ENCODE peak calls at places on chromosomes 4 and X, in four cellular contexts. M, Q, C and H are unnamed samples.

GRCh38 chr4:56843421-56843899 is 22.0 kb upstream of the SPINK2 start:
- DNase-seq in C (no peak), M (no peak), Q (peak; percentile 3), H (no peak)

GRCh38 chrX:108224727-108225455 is 133.3 kb downstream of the ATG4A start:
- DNase-seq in C (peak; percentile 38), M (peak; percentile 3), Q (peak; percentile 13), H (peak; percentile 24)

GRCh38 chr4:32148120-32148666 is 1428.0 kb downstream of the PCDH7 start:
- DNase-seq in M (peak; percentile 12), C (no peak), Q (no peak), H (no peak)

GRCh38 chr4:15109583-15109982 is 107.3 kb downstream of the CPEB2 start:
- DNase-seq in Q (no peak), M (no peak), C (no peak), H (no peak)

GRCh38 chr4:13599159-13599558 is 28.4 kb downstream of the BOD1L1 start:
- DNase-seq in M (no peak), C (no peak), Q (peak; percentile 74), H (no peak)

GRCh38 chrX:125203737-125204578 is 115.7 kb upstream of the TEX13C start:
- DNase-seq in C (peak; percentile 32), M (peak; percentile 0), Q (peak; percentile 65), H (peak; percentile 9)

GRCh38 chr4:53240573-53240972 is 125.3 kb downstream of the SCFD2 start:
- DNase-seq in C (no peak), M (peak; percentile 21), Q (no peak), H (no peak)

GRCh38 chr4:56531149-56531770 is 25.7 kb downstream of the ARL9 start:
- DNase-seq in Q (no peak), M (no peak), C (no peak), H (no peak)

GRCh38 chrX:155873203-155873602 is 7.9 kb upstream of the VAMP7 start:
- DNase-seq in C (no peak), Q (no peak), M (no peak), H (no peak)

GRCh38 chrX:103758555-103758954 is 18.1 kb upstream of the PLP1 start:
- DNase-seq in Q (no peak), C (no peak), M (no peak), H (no peak)

GRCh38 chrX:66200050-66200664 is 36.1 kb downstream of the HEPH start:
- DNase-seq in M (no peak), Q (no peak), C (peak; percentile 1), H (no peak)

GRCh38 chr4:189143255-189143654 is 797.4 kb upstream of the FRG1 start:
- DNase-seq in C (peak; percentile 90), M (no peak), Q (no peak), H (no peak)

GRCh38 chr4:129668092-129668491 is 572.1 kb downstream of the C4orf33 start:
- DNase-seq in C (no peak), M (no peak), Q (no peak), H (no peak)

GRCh38 chrX:69387559-69388487 is 116.3 kb upstream of the NALF2 start:
- DNase-seq in M (peak; percentile 34), Q (peak; percentile 48), C (peak; percentile 46), H (peak; percentile 67)

GRCh38 chrX:9676311-9676710 is 89.3 kb downstream of the GPR143 start:
- DNase-seq in C (no peak), M (peak; percentile 59), Q (no peak), H (no peak)

GRCh38 chr4:118313098-118313497 is 39.7 kb downstream of the PRSS12 start:
- DNase-seq in Q (no peak), M (no peak), C (no peak), H (no peak)

GRCh38 chrX:119579414-119579813 is 5.1 kb downstream of the UBE2A start:
- DNase-seq in M (no peak), Q (no peak), C (no peak), H (no peak)

GRCh38 chr4:88033309-88033708 is 25.9 kb downstream of the PKD2 start:
- DNase-seq in M (peak; percentile 63), Q (peak; percentile 27), C (peak; percentile 68), H (peak; percentile 54)

GRCh38 chrX:63764946-63765345 is 20.1 kb downstream of the ARHGEF9 start:
- DNase-seq in M (peak; percentile 6), C (no peak), Q (no peak), H (no peak)

GRCh38 chr4:56622176-56622575 is 58.9 kb downstream of the HOPX start:
- DNase-seq in Q (no peak), C (no peak), M (no peak), H (no peak)

GRCh38 chrX:134547047-134547679 is 87.2 kb downstream of the HPRT1 start:
- DNase-seq in Q (no peak), M (peak; percentile 33), C (peak; percentile 41), H (no peak)

GRCh38 chr4:128060130-128060619 is 937 bp upstream of the LARP1B start:
- DNase-seq in Q (no peak), M (peak; percentile 7), C (no peak), H (peak; percentile 31)

GRCh38 chrX:24148535-24149345 is 789 bp upstream of the ZFX start:
- DNase-seq in C (peak; percentile 63), Q (peak; percentile 13), M (peak; percentile 90), H (no peak)

GRCh38 chr4:123017636-123018390 is 95.4 kb upstream of the NUDT6 start:
- DNase-seq in C (peak; percentile 2), Q (peak; percentile 37), M (peak; percentile 84), H (no peak)

GRCh38 chrX:9677098-9677739 is 88.4 kb downstream of the GPR143 start:
- DNase-seq in Q (no peak), C (no peak), M (no peak), H (peak; percentile 79)

GRCh38 chrX:16587776-16588175 is 62.2 kb upstream of the S100G start:
- DNase-seq in C (no peak), Q (no peak), M (peak; percentile 36), H (no peak)

GRCh38 chr4:185836268-185837084 is 24.5 kb upstream of the SORBS2 start:
- DNase-seq in C (no peak), M (no peak), Q (no peak), H (no peak)

GRCh38 chrX:78754917-78755316 is 7.4 kb downstream of the LPAR4 start:
- DNase-seq in C (no peak), Q (no peak), M (no peak), H (peak; percentile 17)

GRCh38 chr4:147813107-147813773 is 81.4 kb downstream of the ARHGAP10 start:
- DNase-seq in Q (no peak), C (no peak), M (peak; percentile 75), H (no peak)

GRCh38 chrX:112008724-112009123 is 73.9 kb downstream of the TRPC5 start:
- DNase-seq in M (no peak), C (no peak), Q (no peak), H (no peak)

GRCh38 chr4:77804471-77804870 is 14.7 kb downstream of the CNOT6L start:
- DNase-seq in M (peak; percentile 24), Q (no peak), C (no peak), H (no peak)

GRCh38 chrX:16143968-16144367 is 20.6 kb downstream of the GRPR start:
- DNase-seq in C (no peak), M (no peak), Q (no peak), H (no peak)

GRCh38 chr4:165532976-165533375 is 154.2 kb downstream of the CPE start:
- DNase-seq in M (no peak), Q (no peak), C (no peak), H (no peak)

GRCh38 chrX:113297456-113297855 is 456.8 kb upstream of the AMOT start:
- DNase-seq in M (peak; percentile 25), C (no peak), Q (no peak), H (no peak)

GRCh38 chr4:89119836-89120235 is 8.5 kb downstream of the TIGD2 start:
- DNase-seq in Q (no peak), C (no peak), M (no peak), H (no peak)

GRCh38 chr4:169089004-169089403 is 78.9 kb upstream of the CBR4 start:
- DNase-seq in M (no peak), C (no peak), Q (no peak), H (no peak)
- TF ChIP-seq CTCF in M (no peak), C (no peak), Q (no peak), H (no peak)

DNA sequence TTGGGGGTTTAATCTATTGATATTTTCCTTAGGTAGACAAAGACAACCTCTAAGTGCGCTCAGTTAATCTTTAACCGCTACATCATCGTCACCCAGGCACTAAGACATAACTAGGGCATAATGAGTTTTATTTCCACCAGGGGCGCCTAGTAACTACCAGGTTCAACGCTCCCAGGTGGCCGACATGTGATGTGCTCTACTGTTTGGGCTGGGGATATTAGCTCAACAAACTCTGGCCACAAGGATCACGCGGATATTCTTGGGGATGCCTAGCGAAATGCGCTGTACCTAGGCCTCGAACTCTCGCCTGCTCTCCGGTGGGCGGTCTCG is 915 bp upstream of the RAB33B start:
- DNase-seq in M (no peak), Q (no peak), C (peak; percentile 84), H (peak; percentile 71)
- TF ChIP-seq CTCF in M (peak; percentile 45), Q (no peak), C (no peak), H (no peak)

DNA sequence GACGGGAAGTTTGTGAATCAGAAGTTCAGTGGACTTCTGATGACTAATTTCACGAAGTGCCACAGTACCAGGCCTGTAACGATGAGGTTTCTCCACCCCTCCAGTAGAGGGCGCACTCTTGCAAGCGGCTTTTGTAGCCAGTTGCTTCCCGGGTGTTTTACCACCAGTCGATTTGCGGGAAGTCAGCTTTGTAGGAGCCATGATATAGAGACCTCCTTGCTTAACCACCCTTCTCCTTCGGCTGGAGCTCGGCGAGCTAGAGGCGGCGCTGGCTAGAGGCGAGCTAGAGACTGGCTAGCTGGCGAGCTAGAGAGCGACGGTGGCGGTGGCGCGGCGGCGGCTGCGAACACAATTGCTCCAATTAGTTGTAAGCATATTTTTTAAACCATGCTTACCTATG is 72.0 kb downstream of the IL1RAPL1 start:
- DNase-seq in M (no peak), C (peak; percentile 6), Q (no peak), H (no peak)
- TF ChIP-seq CTCF in M (no peak), C (no peak), Q (no peak), H (no peak)

GRCh38 chr4:72886602-72887001 is 182.9 kb downstream of the COX18 start:
- DNase-seq in M (no peak), Q (no peak), C (no peak), H (no peak)
- TF ChIP-seq CTCF in M (peak; percentile 44), Q (peak; percentile 33), C (no peak), H (no peak)

DNA sequence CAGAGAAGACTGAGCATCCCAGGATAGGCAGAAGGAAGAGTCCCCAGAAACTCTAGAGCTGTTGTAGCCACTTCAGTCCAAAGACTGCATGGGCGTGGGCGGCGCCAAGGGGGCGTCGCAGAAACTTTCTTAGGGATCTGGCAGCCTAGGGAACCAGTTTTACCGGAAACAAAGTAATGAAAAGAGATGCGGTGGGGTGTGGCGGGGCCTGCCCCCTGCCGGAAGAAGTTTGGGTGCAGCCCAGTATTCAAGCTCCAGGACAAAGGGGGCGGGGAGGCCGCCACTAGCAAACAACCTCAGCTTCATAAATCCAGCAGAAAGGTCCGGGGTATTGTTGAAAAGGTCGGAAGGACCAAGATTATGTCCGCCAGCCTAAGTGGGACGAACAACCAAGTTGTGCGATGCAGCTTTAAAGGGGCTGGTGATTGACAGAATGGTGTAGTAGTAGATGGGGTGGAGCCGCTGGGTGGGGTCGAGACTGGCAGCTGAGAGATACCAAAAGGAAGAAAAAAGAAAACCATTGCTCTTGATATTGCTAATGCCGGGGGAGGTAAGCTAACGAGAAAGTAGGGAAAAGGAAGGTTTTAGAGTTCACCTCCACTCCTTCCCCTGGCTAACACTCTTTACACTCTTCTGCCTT is 190.5 kb downstream of the RRAGB start:
- DNase-seq in M (peak; percentile 42), C (peak; percentile 4), Q (peak; percentile 76), H (peak; percentile 58)
- TF ChIP-seq CTCF in M (peak; percentile 38), C (no peak), Q (peak; percentile 44), H (peak; percentile 33)